ENCODE peak calls at places on chromosomes 12 and 14, in six cellular contexts. X is ovary; S is naive thymus-derived CD4-positive, alpha-beta T cell; U is HCT116; N is fibroblast of lung; K is CD4-positive, alpha-beta T cell. F is an unnamed sample. For H3K9me3, the result is how much of the 10 kb centered on the place peaks cover.

GRCh38 chr12:102343361-102344121 is 136.8 kb downstream of the IGF1 start:
- DNase-seq in X (no peak), S (no peak), U (no peak), N (peak), K (no peak), F (no peak)

GRCh38 chr14:51993274-51993673 is 3.9 kb downstream of the RTRAF start:
- DNase-seq in X (no peak), S (no peak), U (no peak), N (no peak), K (no peak), F (no peak)

GRCh38 chr12:44816446-44817017 is 59.6 kb downstream of the NELL2 start:
- DNase-seq in X (no peak), S (no peak), U (no peak), N (no peak), K (no peak), F (no peak)

GRCh38 chr12:43912851-43913250 is 77.0 kb downstream of the TMEM117 start:
- DNase-seq in X (no peak), S (no peak), U (no peak), N (no peak), K (no peak), F (no peak)

GRCh38 chr14:72513994-72514659 is 379.8 kb downstream of the DPF3 start:
- DNase-seq in X (no peak), S (no peak), U (peak), N (peak), K (no peak), F (no peak)

GRCh38 chr12:131203666-131204415 is 250.1 kb downstream of the ADGRD1 start:
- DNase-seq in X (no peak), S (no peak), U (no peak), N (no peak), K (no peak), F (no peak)

GRCh38 chr14:72023128-72024042 is 91.2 kb downstream of the RGS6 start:
- DNase-seq in X (no peak), S (no peak), U (peak), N (no peak), K (no peak), F (no peak)

GRCh38 chr14:52960627-52961026 is 9.8 kb upstream of the FERMT2 start:
- DNase-seq in X (no peak), S (no peak), U (no peak), N (no peak), K (no peak), F (no peak)

GRCh38 chr14:79090781-79091180 is 920.6 kb downstream of the NRXN3 start:
- DNase-seq in X (no peak), S (no peak), U (no peak), N (peak), K (no peak), F (no peak)

GRCh38 chr12:115362319-115362976 is 678.5 kb upstream of the TBX3 start:
- DNase-seq in X (no peak), S (no peak), U (no peak), N (peak), K (no peak), F (no peak)

GRCh38 chr14:92637864-92638263 is 110.6 kb downstream of the LGMN start:
- DNase-seq in X (no peak), S (no peak), U (no peak), N (no peak), K (no peak), F (no peak)

GRCh38 chr12:46267618-46268348 is 1.1 kb downstream of the SLC38A1 start:
- DNase-seq in X (peak), S (no peak), U (no peak), N (peak), K (peak), F (peak)

GRCh38 chr12:126353604-126354003 is 1288.4 kb downstream of the AACS start:
- DNase-seq in X (no peak), S (peak), U (no peak), N (peak), K (no peak), F (no peak)

GRCh38 chr12:57250541-57250940 is 446 bp downstream of the STAC3 start:
- DNase-seq in X (no peak), S (no peak), U (no peak), N (no peak), K (no peak), F (no peak)

GRCh38 chr14:65231286-65231980 is 129.1 kb upstream of the MAX start:
- DNase-seq in X (no peak), S (no peak), U (no peak), N (no peak), K (no peak), F (no peak)

GRCh38 chr12:47903927-47904646 is 707 bp downstream of the VDR start:
- DNase-seq in X (peak), S (no peak), U (peak), N (peak), K (peak), F (peak)
- H3K9me3 ChIP-seq in X (under half), S (under half), U (under half), N (under half), K (under half), F (under half)

GRCh38 chr12:94617101-94617500 is 33.3 kb downstream of the TMCC3 start:
- DNase-seq in X (no peak), S (no peak), U (no peak), N (no peak), K (no peak), F (no peak)
- H3K27ac ChIP-seq in X (no peak), S (no peak), U (no peak), N (no peak), K (no peak), F (no peak)

GRCh38 chr12:29610473-29611174 is 113.1 kb upstream of the OVCH1 start:
- DNase-seq in X (no peak), S (no peak), U (no peak), N (peak), K (no peak), F (no peak)
- H3K9me3 ChIP-seq in X (under half), S (under half), U (under half), N (under half), K (under half), F (under half)

GRCh38 chr12:28824193-28824846 is 324.8 kb upstream of the FAR2 start:
- DNase-seq in X (no peak), S (no peak), U (no peak), N (no peak), K (no peak), F (no peak)

GRCh38 chr12:28830491-28830890 is 318.6 kb upstream of the FAR2 start:
- DNase-seq in X (no peak), S (no peak), U (no peak), N (no peak), K (no peak), F (no peak)

GRCh38 chr12:28827841-28828240 is 321.2 kb upstream of the FAR2 start:
- DNase-seq in X (no peak), S (no peak), U (no peak), N (no peak), K (no peak), F (no peak)

GRCh38 chr12:28824849-28825248 is 324.2 kb upstream of the FAR2 start:
- DNase-seq in X (no peak), S (no peak), U (no peak), N (no peak), K (no peak), F (no peak)
- H3K27ac ChIP-seq in X (no peak), S (no peak), U (no peak), N (no peak), K (no peak), F (no peak)

GRCh38 chr14:54425537-54426274 is 15.5 kb downstream of the CNIH1 start:
- DNase-seq in X (no peak), S (no peak), U (no peak), N (no peak), K (no peak), F (no peak)
- H3K9me3 ChIP-seq in X (under half), S (under half), U (under half), N (under half), K (under half), F (under half)

DNA sequence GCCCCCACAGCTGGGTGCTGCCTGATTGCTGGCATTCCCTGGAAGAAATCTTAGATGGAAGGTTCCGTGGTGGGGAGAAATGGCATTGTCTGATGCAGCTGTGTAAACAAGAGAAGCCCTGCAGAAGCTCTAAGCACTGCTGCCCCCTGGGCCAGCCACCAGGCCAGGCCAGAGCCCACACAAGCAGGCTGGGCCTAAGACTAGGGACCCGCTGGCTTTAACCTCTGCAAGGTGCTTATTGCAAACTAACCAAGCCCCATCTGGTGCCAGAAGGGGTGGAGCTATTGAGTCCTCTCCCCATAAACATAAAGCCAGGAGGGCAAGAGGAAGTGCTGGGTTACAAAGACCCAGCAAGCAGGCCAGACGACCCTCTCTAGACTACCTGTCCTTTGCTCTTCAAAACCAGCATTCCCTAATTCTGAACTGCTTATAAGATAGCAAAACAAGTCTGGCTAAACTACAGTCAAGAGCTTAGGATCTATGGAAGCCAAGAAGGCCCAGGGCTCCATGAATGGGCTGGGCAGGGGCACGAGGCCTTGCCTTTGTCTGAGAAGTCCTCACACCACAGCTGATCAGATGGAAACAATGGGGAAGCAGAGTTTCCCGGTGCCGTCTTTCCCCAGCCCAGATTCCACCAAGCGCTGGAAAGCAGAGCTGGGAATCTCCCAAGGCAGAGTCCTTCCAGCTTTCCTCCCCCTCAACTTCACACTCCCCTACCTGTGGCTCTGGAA is 28.8 kb downstream of the P2RX4 start:
- DNase-seq in X (no peak), S (no peak), U (no peak), N (no peak), K (no peak), F (no peak)
- H3K27ac ChIP-seq in X (peak), S (peak), U (no peak), N (no peak), K (peak), F (peak)

F was measured in CD4-positive, CD25-positive, alpha-beta regulatory T cell.